ENCODE peak calls at places on chromosomes 2 and 18, in six cellular contexts. One of them, this sample, is unnamed.

GRCh38 chr2:147511491-147511948 is 333.3 kb upstream of the ACVR2A start:
- DNase-seq in brain microvascular endothelial cell: peak
- DNase-seq in neural crest cell: no peak
- DNase-seq in HL-60: no peak
- DNase-seq in WTC11: no peak
- DNase-seq in fibroblast of pulmonary artery: peak
- DNase-seq in this sample: no peak

GRCh38 chr18:78558101-78558810 is 421.4 kb upstream of the SALL3 start:
- DNase-seq in brain microvascular endothelial cell: no peak
- DNase-seq in neural crest cell: no peak
- DNase-seq in HL-60: no peak
- DNase-seq in WTC11: no peak
- DNase-seq in fibroblast of pulmonary artery: no peak
- DNase-seq in this sample: no peak

GRCh38 chr2:111032721-111033532 is 87.8 kb upstream of the BCL2L11 start:
- DNase-seq in brain microvascular endothelial cell: no peak
- DNase-seq in neural crest cell: no peak
- DNase-seq in HL-60: no peak
- DNase-seq in WTC11: no peak
- DNase-seq in fibroblast of pulmonary artery: peak
- DNase-seq in this sample: no peak

GRCh38 chr18:73881396-73881795 is 266.2 kb downstream of the FBXO15 start:
- DNase-seq in brain microvascular endothelial cell: no peak
- DNase-seq in neural crest cell: no peak
- DNase-seq in HL-60: no peak
- DNase-seq in WTC11: no peak
- DNase-seq in fibroblast of pulmonary artery: peak
- DNase-seq in this sample: no peak

GRCh38 chr2:176508374-176508773 is 239.1 kb downstream of the MTX2 start:
- DNase-seq in brain microvascular endothelial cell: no peak
- DNase-seq in neural crest cell: no peak
- DNase-seq in HL-60: no peak
- DNase-seq in WTC11: no peak
- DNase-seq in fibroblast of pulmonary artery: no peak
- DNase-seq in this sample: no peak

GRCh38 chr2:196591621-196592022 is 47.9 kb upstream of the CCDC150 start:
- DNase-seq in brain microvascular endothelial cell: no peak
- DNase-seq in neural crest cell: no peak
- DNase-seq in HL-60: no peak
- DNase-seq in WTC11: no peak
- DNase-seq in fibroblast of pulmonary artery: no peak
- DNase-seq in this sample: no peak

GRCh38 chr2:121429119-121429903 is 101.4 kb upstream of the RNU4ATAC start:
- DNase-seq in brain microvascular endothelial cell: peak
- DNase-seq in neural crest cell: no peak
- DNase-seq in HL-60: no peak
- DNase-seq in WTC11: no peak
- DNase-seq in fibroblast of pulmonary artery: peak
- DNase-seq in this sample: no peak

GRCh38 chr2:119702203-119702917 is 23.4 kb downstream of the TMEM177 start:
- DNase-seq in brain microvascular endothelial cell: no peak
- DNase-seq in neural crest cell: no peak
- DNase-seq in HL-60: no peak
- DNase-seq in WTC11: no peak
- DNase-seq in fibroblast of pulmonary artery: no peak
- DNase-seq in this sample: no peak

GRCh38 chr2:188974184-188974583 is at the start of gene COL3A1:
- DNase-seq in brain microvascular endothelial cell: peak
- DNase-seq in neural crest cell: no peak
- DNase-seq in HL-60: no peak
- DNase-seq in WTC11: no peak
- DNase-seq in fibroblast of pulmonary artery: peak
- DNase-seq in this sample: no peak

GRCh38 chr18:58224425-58224750 is 180.4 kb downstream of the NEDD4L start:
- DNase-seq in brain microvascular endothelial cell: no peak
- DNase-seq in neural crest cell: no peak
- DNase-seq in HL-60: no peak
- DNase-seq in WTC11: no peak
- DNase-seq in fibroblast of pulmonary artery: no peak
- DNase-seq in this sample: no peak

GRCh38 chr18:22566703-22567420 is 149.1 kb upstream of the CTAGE1 start:
- DNase-seq in brain microvascular endothelial cell: no peak
- DNase-seq in neural crest cell: no peak
- DNase-seq in HL-60: no peak
- DNase-seq in WTC11: no peak
- DNase-seq in fibroblast of pulmonary artery: no peak
- DNase-seq in this sample: no peak

GRCh38 chr18:76928179-76928868 is 106.0 kb downstream of the ZNF236 start:
- DNase-seq in brain microvascular endothelial cell: no peak
- DNase-seq in neural crest cell: no peak
- DNase-seq in HL-60: no peak
- DNase-seq in WTC11: no peak
- DNase-seq in fibroblast of pulmonary artery: no peak
- DNase-seq in this sample: no peak

GRCh38 chr2:26913599-26914285 is 56.7 kb upstream of the MAPRE3 start:
- DNase-seq in brain microvascular endothelial cell: peak
- DNase-seq in neural crest cell: no peak
- DNase-seq in HL-60: no peak
- DNase-seq in WTC11: no peak
- DNase-seq in fibroblast of pulmonary artery: peak
- DNase-seq in this sample: no peak

GRCh38 chr2:172510083-172510482 is 45.8 kb upstream of the PDK1 start:
- DNase-seq in brain microvascular endothelial cell: no peak
- DNase-seq in neural crest cell: no peak
- DNase-seq in HL-60: peak
- DNase-seq in WTC11: no peak
- DNase-seq in fibroblast of pulmonary artery: no peak
- DNase-seq in this sample: no peak

GRCh38 chr2:217105733-217106649 is 246.1 kb upstream of the TNP1 start:
- DNase-seq in brain microvascular endothelial cell: peak
- DNase-seq in neural crest cell: no peak
- DNase-seq in HL-60: no peak
- DNase-seq in WTC11: no peak
- DNase-seq in fibroblast of pulmonary artery: peak
- DNase-seq in this sample: no peak

GRCh38 chr2:218861645-218862318 is 2.2 kb downstream of the WNT6 start:
- DNase-seq in brain microvascular endothelial cell: no peak
- DNase-seq in neural crest cell: no peak
- DNase-seq in HL-60: no peak
- DNase-seq in WTC11: no peak
- DNase-seq in fibroblast of pulmonary artery: no peak
- DNase-seq in this sample: no peak

GRCh38 chr2:65357095-65357958 is 75.1 kb downstream of the SPRED2 start:
- DNase-seq in brain microvascular endothelial cell: no peak
- DNase-seq in neural crest cell: no peak
- DNase-seq in HL-60: no peak
- DNase-seq in WTC11: no peak
- DNase-seq in fibroblast of pulmonary artery: no peak
- DNase-seq in this sample: no peak

GRCh38 chr18:26206488-26206887 is 19.8 kb upstream of the TAF4B start:
- DNase-seq in brain microvascular endothelial cell: no peak
- DNase-seq in neural crest cell: no peak
- DNase-seq in HL-60: no peak
- DNase-seq in WTC11: no peak
- DNase-seq in fibroblast of pulmonary artery: no peak
- DNase-seq in this sample: no peak

GRCh38 chr2:27653397-27653796 is 10.0 kb downstream of the SUPT7L start:
- DNase-seq in brain microvascular endothelial cell: peak
- DNase-seq in neural crest cell: no peak
- DNase-seq in HL-60: no peak
- DNase-seq in WTC11: no peak
- DNase-seq in fibroblast of pulmonary artery: no peak
- DNase-seq in this sample: no peak

GRCh38 chr2:47119001-47119400 is 36.1 kb downstream of the STPG4 start:
- DNase-seq in brain microvascular endothelial cell: peak
- DNase-seq in neural crest cell: no peak
- DNase-seq in HL-60: no peak
- DNase-seq in WTC11: no peak
- DNase-seq in fibroblast of pulmonary artery: peak
- DNase-seq in this sample: no peak

GRCh38 chr2:42010743-42011298 is 37.0 kb upstream of the PKDCC start:
- DNase-seq in brain microvascular endothelial cell: peak
- DNase-seq in neural crest cell: no peak
- DNase-seq in HL-60: no peak
- DNase-seq in WTC11: no peak
- DNase-seq in fibroblast of pulmonary artery: peak
- DNase-seq in this sample: no peak

GRCh38 chr18:711330-711692 is 1.1 kb downstream of the ENOSF1 start:
- DNase-seq in brain microvascular endothelial cell: no peak
- DNase-seq in neural crest cell: no peak
- DNase-seq in HL-60: peak
- DNase-seq in WTC11: no peak
- DNase-seq in fibroblast of pulmonary artery: no peak
- DNase-seq in this sample: no peak

GRCh38 chr2:206540757-206541156 is 97.4 kb downstream of the ADAM23 start:
- DNase-seq in brain microvascular endothelial cell: no peak
- DNase-seq in neural crest cell: no peak
- DNase-seq in HL-60: no peak
- DNase-seq in WTC11: no peak
- DNase-seq in fibroblast of pulmonary artery: no peak
- DNase-seq in this sample: no peak

GRCh38 chr2:205500951-205501350 is 181.3 kb upstream of the NRP2 start:
- DNase-seq in brain microvascular endothelial cell: no peak
- DNase-seq in neural crest cell: no peak
- DNase-seq in HL-60: no peak
- DNase-seq in WTC11: no peak
- DNase-seq in fibroblast of pulmonary artery: no peak
- DNase-seq in this sample: no peak

GRCh38 chr2:46539327-46540276 is 60.2 kb downstream of the TMEM247 start:
- DNase-seq in brain microvascular endothelial cell: no peak
- DNase-seq in neural crest cell: no peak
- DNase-seq in HL-60: no peak
- DNase-seq in WTC11: no peak
- DNase-seq in fibroblast of pulmonary artery: no peak
- DNase-seq in this sample: no peak

GRCh38 chr2:113084249-113085000 is 16.7 kb downstream of the IL1F10 start:
- DNase-seq in brain microvascular endothelial cell: no peak
- DNase-seq in neural crest cell: no peak
- DNase-seq in HL-60: peak
- DNase-seq in WTC11: no peak
- DNase-seq in fibroblast of pulmonary artery: peak
- DNase-seq in this sample: no peak

GRCh38 chr2:23523651-23524260 is 138.8 kb downstream of the KLHL29 start:
- DNase-seq in brain microvascular endothelial cell: no peak
- DNase-seq in neural crest cell: no peak
- DNase-seq in HL-60: no peak
- DNase-seq in WTC11: no peak
- DNase-seq in fibroblast of pulmonary artery: no peak
- DNase-seq in this sample: no peak

DNA sequence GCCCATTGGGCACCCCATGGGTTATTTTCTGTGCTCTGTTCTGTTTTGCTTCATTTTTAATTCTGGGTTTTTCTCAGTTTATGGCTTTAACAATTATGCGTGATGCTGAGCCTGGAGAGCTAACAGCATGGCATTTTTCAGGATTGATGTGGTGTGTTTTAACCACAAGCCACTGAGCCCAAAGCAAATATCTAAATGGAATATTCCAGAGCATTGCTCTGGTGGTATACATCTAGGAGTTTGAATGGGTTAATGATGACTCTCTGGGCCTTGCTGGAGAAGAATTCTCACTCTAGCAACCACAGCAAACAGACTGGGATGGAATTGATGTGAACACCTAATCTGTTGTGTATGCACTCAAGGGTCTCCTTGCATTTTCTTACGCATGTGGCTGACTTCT is 163.9 kb downstream of the DTNA start:
- DNase-seq in brain microvascular endothelial cell: no peak
- DNase-seq in neural crest cell: no peak
- DNase-seq in HL-60: no peak
- DNase-seq in WTC11: no peak
- DNase-seq in fibroblast of pulmonary artery: no peak
- DNase-seq in this sample: no peak
- TF ChIP-seq CTCF in brain microvascular endothelial cell: no peak
- TF ChIP-seq CTCF in neural crest cell: no peak
- TF ChIP-seq CTCF in HL-60: no peak
- TF ChIP-seq CTCF in WTC11: no peak
- TF ChIP-seq CTCF in fibroblast of pulmonary artery: no peak
- TF ChIP-seq CTCF in this sample: no peak

GRCh38 chr2:25822190-25823117 is 55.8 kb downstream of the ASXL2 start:
- DNase-seq in brain microvascular endothelial cell: no peak
- DNase-seq in neural crest cell: no peak
- DNase-seq in HL-60: no peak
- DNase-seq in WTC11: peak
- DNase-seq in fibroblast of pulmonary artery: peak
- DNase-seq in this sample: peak
- TF ChIP-seq CTCF in brain microvascular endothelial cell: no peak
- TF ChIP-seq CTCF in neural crest cell: no peak
- TF ChIP-seq CTCF in HL-60: no peak
- TF ChIP-seq CTCF in WTC11: no peak
- TF ChIP-seq CTCF in fibroblast of pulmonary artery: no peak
- TF ChIP-seq CTCF in this sample: no peak

DNA sequence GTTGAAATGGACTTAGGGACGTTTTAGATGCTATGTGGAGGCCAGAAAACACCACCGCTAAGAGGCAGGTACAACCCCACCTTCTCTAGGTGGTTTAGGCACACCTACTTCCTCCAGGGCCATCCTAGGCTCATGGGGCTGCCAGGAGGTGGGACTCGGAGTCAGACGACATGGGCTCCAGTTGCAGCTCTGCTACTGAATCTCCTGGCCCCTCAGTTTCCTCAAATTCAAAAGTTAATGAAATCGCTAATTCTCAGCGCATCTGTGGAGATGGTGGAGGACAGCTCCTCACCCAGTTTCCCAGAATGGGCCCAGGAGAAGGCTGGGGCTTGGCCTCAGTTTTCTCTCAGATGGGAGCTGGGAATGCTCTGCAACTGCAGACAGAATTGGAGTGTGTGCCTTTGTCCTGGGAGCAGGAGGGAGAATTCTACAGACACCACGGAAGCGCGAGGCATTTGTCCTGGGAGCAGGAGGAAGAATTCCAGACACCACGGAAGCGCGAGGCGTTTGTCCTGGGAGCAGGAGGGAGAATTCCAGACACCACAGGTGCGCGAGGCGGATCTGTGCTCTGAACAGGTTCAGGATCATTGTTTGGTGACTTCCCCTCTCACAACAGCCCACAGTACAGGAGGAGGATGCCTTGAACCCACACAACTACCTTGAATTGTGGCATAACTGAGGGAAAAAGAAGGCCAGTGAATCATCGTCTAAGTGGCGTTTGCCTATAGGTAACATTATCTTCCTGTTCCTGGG is 103.7 kb upstream of the PXDN start:
- DNase-seq in brain microvascular endothelial cell: no peak
- DNase-seq in neural crest cell: no peak
- DNase-seq in HL-60: no peak
- DNase-seq in WTC11: no peak
- DNase-seq in fibroblast of pulmonary artery: no peak
- DNase-seq in this sample: no peak
- TF ChIP-seq CTCF in brain microvascular endothelial cell: no peak
- TF ChIP-seq CTCF in neural crest cell: no peak
- TF ChIP-seq CTCF in HL-60: no peak
- TF ChIP-seq CTCF in WTC11: no peak
- TF ChIP-seq CTCF in fibroblast of pulmonary artery: no peak
- TF ChIP-seq CTCF in this sample: no peak

DNA sequence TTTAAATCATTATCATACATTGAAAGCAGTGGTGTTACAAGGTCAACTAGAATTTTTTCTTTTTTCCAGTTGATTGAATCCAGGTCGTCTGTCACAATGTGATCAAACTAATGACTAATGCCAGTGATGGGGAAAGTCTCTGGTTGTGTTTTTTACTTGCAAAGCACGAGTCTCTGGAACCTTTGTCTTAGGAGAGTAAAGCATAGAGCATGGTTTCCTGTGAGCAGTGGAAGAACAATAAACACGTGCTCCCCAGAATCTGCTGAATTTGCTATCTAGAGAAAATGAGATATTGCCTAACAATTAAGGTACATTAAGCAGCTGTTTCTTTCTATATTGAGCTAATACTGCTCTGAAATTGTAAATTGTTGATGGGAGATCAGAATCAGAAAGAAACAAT is 1332.4 kb upstream of the TMEFF2 start:
- DNase-seq in brain microvascular endothelial cell: no peak
- DNase-seq in neural crest cell: no peak
- DNase-seq in HL-60: no peak
- DNase-seq in WTC11: no peak
- DNase-seq in fibroblast of pulmonary artery: peak
- DNase-seq in this sample: no peak
- TF ChIP-seq CTCF in brain microvascular endothelial cell: no peak
- TF ChIP-seq CTCF in neural crest cell: no peak
- TF ChIP-seq CTCF in HL-60: no peak
- TF ChIP-seq CTCF in WTC11: no peak
- TF ChIP-seq CTCF in fibroblast of pulmonary artery: no peak
- TF ChIP-seq CTCF in this sample: no peak